ENCODE peak calls at places on chromosomes 6 and 20, in six cellular contexts. V is brain microvascular endothelial cell, O is neural progenitor cell, M is upper lobe of right lung, Y is HL-60, H is ovary. U is an unnamed sample.

GRCh38 chr6:139150915-139151314 is 16.0 kb downstream of the HECA start:
- DNase-seq in V (no peak), H (no peak), M (no peak), Y (no peak), O (peak; percentile 39), U (no peak)

GRCh38 chr6:72788188-72788587 is 166.3 kb downstream of the KCNQ5 start:
- DNase-seq in Y (no peak), H (no peak), M (no peak), V (peak; percentile 16), O (no peak), U (no peak)

GRCh38 chr6:1461207-1461606 is 71.8 kb downstream of the FOXF2 start:
- DNase-seq in Y (no peak), O (no peak), H (no peak), V (peak; percentile 25), M (no peak), U (peak; percentile 71)

GRCh38 chr6:10140824-10141223 is 274.1 kb downstream of the TFAP2A start:
- DNase-seq in Y (no peak), H (no peak), O (no peak), V (peak; percentile 45), M (no peak), U (no peak)

GRCh38 chr20:62887147-62887859 is 25.7 kb upstream of the TCFL5 start:
- DNase-seq in M (no peak), V (peak; percentile 96), H (peak; percentile 65), Y (peak; percentile 79), O (no peak), U (no peak)

GRCh38 chr6:147855823-147856222 is 347.3 kb downstream of the SAMD5 start:
- DNase-seq in O (no peak), M (no peak), V (no peak), Y (no peak), H (no peak), U (no peak)

GRCh38 chr6:44012078-44012493 is 115.2 kb downstream of the MRPL14 start:
- DNase-seq in M (peak; percentile 68), V (peak; percentile 93), Y (peak; percentile 93), O (no peak), H (no peak), U (no peak)

GRCh38 chr6:33620158-33620583 is 951 bp upstream of the ITPR3 start:
- DNase-seq in H (peak; percentile 58), M (peak; percentile 86), V (no peak), Y (no peak), O (peak; percentile 53), U (peak; percentile 56)

GRCh38 chr6:99344289-99344688 is 5.2 kb downstream of the FAXC start:
- DNase-seq in H (no peak), Y (no peak), O (no peak), M (no peak), V (peak; percentile 16), U (no peak)

GRCh38 chr6:91278416-91278815 is 691.5 kb upstream of the MAP3K7 start:
- DNase-seq in O (no peak), V (no peak), M (no peak), H (no peak), Y (no peak), U (no peak)

GRCh38 chr6:29992792-29993191 is 50.5 kb downstream of the HLA-A start:
- DNase-seq in Y (no peak), O (no peak), H (no peak), V (peak; percentile 7), M (no peak), U (no peak)

GRCh38 chr20:51249215-51249614 is 226.3 kb upstream of the KCNG1 start:
- DNase-seq in H (no peak), M (no peak), Y (no peak), O (no peak), V (no peak), U (no peak)

GRCh38 chr6:30325873-30326445 is 768 bp upstream of the TRIM39 start:
- DNase-seq in H (peak; percentile 45), Y (no peak), M (peak; percentile 63), V (no peak), O (peak; percentile 81), U (peak; percentile 80)

GRCh38 chr6:154931741-154932424 is 63.2 kb upstream of the TIAM2 start:
- DNase-seq in M (no peak), V (no peak), O (peak; percentile 71), H (no peak), Y (no peak), U (no peak)

GRCh38 chr6:132130530-132131298 is 179.5 kb upstream of the CCN2 start:
- DNase-seq in H (peak; percentile 56), O (no peak), V (peak; percentile 65), M (no peak), Y (no peak), U (peak; percentile 6)

GRCh38 chr6:36357872-36358234 is 21.2 kb upstream of the BNIP5 start:
- DNase-seq in Y (no peak), V (no peak), H (no peak), O (no peak), M (no peak), U (peak; percentile 64)

GRCh38 chr6:84445074-84445473 is 217.6 kb upstream of the CEP162 start:
- DNase-seq in V (no peak), Y (no peak), H (no peak), M (no peak), O (no peak), U (no peak)

GRCh38 chr6:89117285-89118108 is at the start of gene SRSF12:
- DNase-seq in Y (no peak), H (peak; percentile 67), V (no peak), O (peak; percentile 85), M (peak; percentile 78), U (peak; percentile 63)
- TF ChIP-seq CTCF in Y (no peak), H (no peak), V (no peak), O (no peak), M (no peak), U (no peak)

GRCh38 chr6:117449549-117450439 is 24.1 kb upstream of the ROS1 start:
- DNase-seq in V (peak; percentile 76), Y (no peak), M (no peak), O (peak; percentile 77), H (peak; percentile 31), U (peak; percentile 78)
- H3K4me3 ChIP-seq in V (no peak overlapping the region), Y (no peak overlapping the region), M (no peak overlapping the region), O (no peak overlapping the region), H (no peak overlapping the region), U (no peak overlapping the region)

GRCh38 chr20:36273414-36274247 is 32.5 kb upstream of the DLGAP4 start:
- DNase-seq in H (no peak), O (peak; percentile 28), Y (no peak), V (peak; percentile 6), M (no peak), U (peak; percentile 42)
- TF ChIP-seq CTCF in H (no peak), O (peak; percentile 20), Y (no peak), V (peak; percentile 65), M (peak; percentile 13), U (peak; percentile 37)

DNA sequence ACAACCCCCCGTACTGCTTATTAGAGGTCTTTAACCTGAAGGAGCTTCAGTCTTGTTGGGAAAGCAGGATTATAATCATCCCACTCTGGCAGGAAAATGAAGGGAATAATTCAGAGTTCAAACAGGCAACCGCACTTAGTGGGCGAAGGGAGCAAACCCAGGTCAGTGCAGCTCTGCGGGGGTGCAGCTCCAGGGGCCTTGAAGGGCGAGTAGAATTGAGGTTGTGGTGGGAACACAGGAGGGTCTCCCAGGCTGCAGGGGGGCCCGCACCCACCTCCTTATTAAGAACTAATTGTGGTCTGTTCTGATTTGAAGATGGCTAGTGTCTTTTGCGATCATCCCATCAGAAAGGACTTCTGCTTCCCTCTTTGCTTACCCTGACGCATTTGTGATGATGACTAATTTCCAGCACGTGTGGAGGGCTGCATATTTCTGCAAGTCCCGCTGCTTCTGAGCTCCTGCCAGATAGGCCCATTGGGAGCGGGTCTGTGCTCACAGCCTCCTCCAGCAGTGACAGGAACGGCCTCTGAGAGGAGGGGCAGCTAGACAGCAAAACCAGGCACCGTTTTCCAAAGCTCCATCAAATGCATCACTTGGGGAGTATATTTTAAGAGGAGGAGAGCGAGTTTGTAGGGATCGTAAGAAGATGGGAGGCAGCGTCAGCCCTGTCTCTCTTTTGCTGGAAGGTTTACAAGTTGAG is 268.9 kb downstream of the CDH4 start:
- DNase-seq in V (peak; percentile 9), M (peak; percentile 26), O (no peak), H (no peak), Y (no peak), U (no peak)
- H3K4me3 ChIP-seq in V (no peak overlapping the region), M (no peak overlapping the region), O (no peak overlapping the region), H (no peak overlapping the region), Y (no peak overlapping the region), U (no peak overlapping the region)

GRCh38 chr6:70108230-70108629 is 194.7 kb downstream of the COL9A1 start:
- DNase-seq in O (peak; percentile 57), V (peak; percentile 18), H (no peak), Y (no peak), M (no peak), U (peak; percentile 52)

GRCh38 chr6:70099732-70100131 is 203.2 kb downstream of the COL9A1 start:
- DNase-seq in H (no peak), O (no peak), Y (no peak), M (no peak), V (no peak), U (no peak)

GRCh38 chr6:70103798-70104197 is 199.1 kb downstream of the COL9A1 start:
- DNase-seq in O (no peak), M (no peak), V (no peak), Y (no peak), H (no peak), U (peak; percentile 24)
- TF ChIP-seq CTCF in O (peak; percentile 53), M (peak; percentile 33), V (peak; percentile 66), Y (peak; percentile 38), H (no peak), U (peak; percentile 53)

GRCh38 chr6:53658992-53659391 is 6.6 kb downstream of the KLHL31 start:
- DNase-seq in V (no peak), O (no peak), H (no peak), Y (no peak), M (no peak), U (no peak)

GRCh38 chr6:53664623-53665022 is 933 bp downstream of the KLHL31 start:
- DNase-seq in M (no peak), V (no peak), O (no peak), H (no peak), Y (no peak), U (no peak)

GRCh38 chr6:53654745-53655240 is 10.8 kb downstream of the KLHL31 start:
- DNase-seq in H (no peak), V (no peak), Y (no peak), M (no peak), O (no peak), U (no peak)

GRCh38 chr6:53662457-53662856 is 3.1 kb downstream of the KLHL31 start:
- DNase-seq in H (no peak), Y (no peak), V (no peak), M (no peak), O (no peak), U (no peak)

DNA sequence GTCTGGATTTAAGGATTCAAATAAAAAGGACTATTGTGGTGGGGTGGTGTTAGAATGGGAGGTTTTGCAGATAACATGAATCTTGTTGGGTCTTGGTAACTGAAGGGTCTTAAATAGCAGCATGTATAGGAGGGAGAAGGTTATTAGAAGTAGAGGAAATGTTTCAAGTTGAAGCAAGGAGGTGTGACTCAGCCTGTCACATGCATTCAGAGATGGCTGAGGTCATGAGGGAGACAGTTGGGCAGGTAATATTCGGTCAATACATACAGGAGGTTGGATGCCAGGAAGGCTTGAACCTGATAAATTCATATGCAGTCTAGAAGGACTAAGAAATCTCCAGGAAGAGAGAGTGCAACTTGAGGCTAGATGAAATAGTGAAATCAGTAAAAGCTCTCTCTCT is 6.1 kb downstream of the KLHL31 start:
- DNase-seq in M (no peak), H (no peak), V (no peak), Y (no peak), O (no peak), U (no peak)
- H3K4me3 ChIP-seq in M (no peak overlapping the region), H (no peak overlapping the region), V (no peak overlapping the region), Y (no peak overlapping the region), O (no peak overlapping the region), U (no peak overlapping the region)

GRCh38 chr6:31689249-31690110 is 8.6 kb upstream of the LY6G5C start:
- DNase-seq in V (no peak), M (no peak), Y (no peak), H (no peak), O (no peak), U (no peak)
- TF ChIP-seq CTCF in V (peak; percentile 69), M (peak; percentile 25), Y (peak; percentile 35), H (no peak), O (peak; percentile 50), U (peak; percentile 52)